ENCODE peak calls at places on chromosomes 13 and 19, in seven cellular contexts. L is dorsolateral prefrontal cortex, Y is AG09319, Z is epithelial cell of esophagus, F is endodermal cell, T is lower leg skin, P is adrenal gland. J is an unnamed sample.
A peak's percentile ranks its signal among the peaks of the same experiment; 100 is the strongest.

GRCh38 chr19:51694318-51695085 is 1.4 kb downstream of the SPACA6 start:
- DNase-seq in L (no peak), Y (no peak), Z (no peak), F (no peak), T (peak; percentile 83), P (peak; percentile 13), J (no peak)

GRCh38 chr13:110874508-110874960 is 40.3 kb downstream of the ANKRD10 start:
- DNase-seq in L (peak; percentile 74), Y (no peak), Z (peak; percentile 68), F (peak; percentile 94), T (peak; percentile 96), P (peak; percentile 88), J (no peak)

GRCh38 chr19:5578094-5578846 is 10.5 kb upstream of the TINCR start:
- DNase-seq in L (peak; percentile 69), Y (peak; percentile 10), Z (peak; percentile 63), F (peak; percentile 91), T (peak; percentile 95), P (peak; percentile 65), J (no peak)

GRCh38 chr13:112643759-112644459 is 45.9 kb upstream of the ATP11A start:
- DNase-seq in L (no peak), Y (no peak), Z (no peak), F (no peak), T (peak; percentile 69), P (no peak), J (no peak)

GRCh38 chr13:40665754-40666057 is 735 bp downstream of the FOXO1 start:
- DNase-seq in L (no peak), Y (no peak), Z (peak; percentile 44), F (no peak), T (no peak), P (no peak), J (no peak)

GRCh38 chr19:35247526-35248309 is 1.1 kb upstream of the LSR start:
- DNase-seq in L (no peak), Y (no peak), Z (peak; percentile 92), F (peak; percentile 98), T (peak; percentile 92), P (peak; percentile 89), J (no peak)

GRCh38 chr13:74674701-74675100 is 540.5 kb upstream of the KLF12 start:
- DNase-seq in L (no peak), Y (no peak), Z (no peak), F (no peak), T (no peak), P (no peak), J (no peak)

GRCh38 chr19:40312533-40312932 is 27.4 kb upstream of the AKT2 start:
- DNase-seq in L (no peak), Y (no peak), Z (no peak), F (no peak), T (no peak), P (no peak), J (no peak)

GRCh38 chr19:18194554-18195238 is 1.7 kb downstream of the MPV17L2 start:
- DNase-seq in L (no peak), Y (no peak), Z (peak; percentile 47), F (peak; percentile 90), T (no peak), P (peak; percentile 81), J (peak; percentile 56)

GRCh38 chr19:17687857-17688784 is at the start of gene UNC13A:
- DNase-seq in L (peak; percentile 79), Y (no peak), Z (peak; percentile 47), F (peak; percentile 97), T (no peak), P (peak; percentile 48), J (no peak)

GRCh38 chr13:68588623-68589022 is 1358.5 kb upstream of the PCDH9 start:
- DNase-seq in L (no peak), Y (no peak), Z (no peak), F (no peak), T (no peak), P (no peak), J (no peak)

GRCh38 chr19:13574933-13575332 is 68.7 kb upstream of the CACNA1A start:
- DNase-seq in L (no peak), Y (no peak), Z (no peak), F (peak; percentile 60), T (no peak), P (no peak), J (no peak)

GRCh38 chr19:7729831-7730285 is 2.1 kb downstream of the CLEC4G start:
- DNase-seq in L (no peak), Y (no peak), Z (no peak), F (peak; percentile 67), T (no peak), P (no peak), J (no peak)

GRCh38 chr13:98141938-98142426 is 912 bp upstream of the FARP1 start:
- DNase-seq in L (no peak), Y (no peak), Z (no peak), F (peak; percentile 83), T (peak; percentile 87), P (peak; percentile 74), J (no peak)

DNA sequence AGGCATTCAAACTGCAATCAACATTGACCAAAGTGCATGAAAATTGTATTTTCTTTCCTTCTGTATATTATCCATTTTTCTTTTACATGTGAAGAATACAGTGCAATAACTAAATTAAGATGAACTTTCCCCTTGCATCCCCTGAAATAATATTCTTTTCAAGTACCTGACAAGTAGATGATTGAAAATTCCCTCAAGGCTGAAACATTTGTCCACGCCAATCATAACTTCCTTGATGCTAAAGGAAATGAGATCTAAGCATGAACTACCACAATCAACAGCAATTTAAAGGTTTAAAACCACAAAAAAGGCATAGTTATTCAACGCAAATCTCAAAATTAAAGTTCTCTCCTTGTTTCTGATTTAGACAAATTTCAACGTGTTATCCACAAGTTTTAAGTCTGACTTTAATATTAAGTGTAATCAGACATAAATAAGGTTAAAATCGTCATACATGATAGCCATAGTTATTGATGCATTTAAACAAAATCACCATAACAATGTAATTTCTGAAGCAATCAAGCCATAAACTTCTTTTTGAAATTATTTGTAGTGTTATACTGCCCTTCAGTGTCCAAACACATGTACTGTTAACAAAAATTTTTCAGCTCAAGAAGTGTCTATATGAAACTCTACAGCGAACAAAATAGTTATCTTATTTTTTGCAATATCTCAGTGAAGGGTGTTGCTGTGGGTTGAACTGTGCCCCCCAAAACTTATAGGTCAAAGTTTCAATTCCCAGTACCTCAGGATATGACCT is 169.5 kb downstream of the DCLK1 start:
- DNase-seq in L (no peak), Y (no peak), Z (no peak), F (no peak), T (no peak), P (no peak), J (no peak)
- TF ChIP-seq CTCF in L (peak; percentile 62), Y (peak; percentile 25), Z (peak; percentile 20), F (peak; percentile 29), T (no peak), P (no peak), J (no peak)

GRCh38 chr19:16328824-16329482 is 4.3 kb downstream of the KLF2 start:
- DNase-seq in L (no peak), Y (no peak), Z (no peak), F (no peak), T (no peak), P (peak; percentile 44), J (no peak)
- TF ChIP-seq CTCF in L (no peak), Y (no peak), Z (no peak), F (no peak), T (no peak), P (no peak), J (peak; percentile 34)

GRCh38 chr13:101639711-101640110 is 187.2 kb downstream of the ITGBL1 start:
- DNase-seq in L (no peak), Y (no peak), Z (no peak), F (no peak), T (no peak), P (no peak), J (no peak)

GRCh38 chr13:101640797-101641400 is 188.4 kb downstream of the ITGBL1 start:
- DNase-seq in L (no peak), Y (no peak), Z (peak; percentile 81), F (no peak), T (no peak), P (no peak), J (no peak)
- TF ChIP-seq CTCF in L (no peak), Y (no peak), Z (no peak), F (no peak), T (no peak), P (no peak), J (no peak)

GRCh38 chr19:8831832-8832131 is 322 bp downstream of the ZNF558 start:
- DNase-seq in L (no peak), Y (no peak), Z (no peak), F (no peak), T (no peak), P (no peak), J (no peak)

GRCh38 chr19:8832132-8833021 is at the start of the genes MBD3L1 and ZNF558:
- DNase-seq in L (peak; percentile 98), Y (peak; percentile 95), Z (peak; percentile 97), F (peak; percentile 94), T (peak; percentile 100), P (peak; percentile 98), J (peak; percentile 100)

GRCh38 chr19:8827277-8827676 is 4.8 kb downstream of the ZNF558 start:
- DNase-seq in L (no peak), Y (no peak), Z (no peak), F (no peak), T (no peak), P (no peak), J (no peak)

GRCh38 chr19:8835446-8835845 is 3.3 kb downstream of the MBD3L1 start:
- DNase-seq in L (no peak), Y (no peak), Z (no peak), F (no peak), T (no peak), P (no peak), J (no peak)

GRCh38 chr19:8831373-8831772 is 731 bp downstream of the ZNF558 start:
- DNase-seq in L (no peak), Y (no peak), Z (no peak), F (no peak), T (no peak), P (no peak), J (no peak)
- TF ChIP-seq CTCF in L (no peak), Y (no peak), Z (no peak), F (no peak), T (no peak), P (no peak), J (no peak)

GRCh38 chr13:32426981-32427851 is 714 bp downstream of the N4BP2L1 start:
- DNase-seq in L (peak; percentile 71), Y (no peak), Z (peak; percentile 11), F (peak; percentile 86), T (peak; percentile 90), P (peak; percentile 46), J (no peak)
- TF ChIP-seq CTCF in L (peak; percentile 12), Y (no peak), Z (no peak), F (no peak), T (no peak), P (no peak), J (no peak)

GRCh38 chr13:43132228-43132627 is 108.8 kb downstream of the DNAJC15 start:
- DNase-seq in L (no peak), Y (no peak), Z (peak; percentile 80), F (peak; percentile 87), T (no peak), P (peak; percentile 51), J (no peak)
- TF ChIP-seq CTCF in L (peak; percentile 22), Y (no peak), Z (peak; percentile 64), F (peak; percentile 69), T (no peak), P (peak; percentile 34), J (no peak)

DNA sequence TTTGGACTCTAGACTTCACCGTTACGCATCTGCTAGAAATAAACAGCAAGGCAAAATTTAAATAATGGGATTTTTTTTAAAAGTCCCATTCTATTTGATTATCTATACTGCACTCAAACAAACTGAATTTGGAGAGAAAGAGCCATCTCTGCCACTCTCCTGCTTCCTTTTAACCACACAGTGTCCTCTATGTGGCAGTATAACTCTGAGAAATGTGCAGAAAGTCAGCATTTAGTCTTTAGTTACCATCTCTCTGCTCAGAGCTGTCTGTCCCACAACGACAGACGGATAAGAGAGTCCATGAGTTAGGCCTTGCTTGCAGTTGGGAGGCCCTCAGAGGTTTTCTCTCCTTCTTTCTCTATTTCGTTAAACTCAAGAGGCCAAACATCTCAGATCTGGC is 21.2 kb downstream of the CCNA1 start:
- DNase-seq in L (no peak), Y (no peak), Z (peak; percentile 34), F (no peak), T (no peak), P (no peak), J (no peak)
- TF ChIP-seq CTCF in L (peak; percentile 28), Y (peak; percentile 15), Z (peak; percentile 44), F (peak; percentile 71), T (no peak), P (peak; percentile 8), J (no peak)